ENCODE peak calls at places on chromosomes 11 and 22, in seven cellular contexts. X, O, E, U, W, G and C are unnamed samples.

GRCh38 chr11:65021509-65021908 is 5.7 kb upstream of the SNX15 start:
- DNase-seq in X (no peak), O (no peak), E (no peak), U (no peak), W (no peak), G (no peak), C (no peak)

GRCh38 chr11:31022080-31022479 is 347.5 kb downstream of the DCDC1 start:
- DNase-seq in X (no peak), O (no peak), E (no peak), U (no peak), W (no peak), G (no peak), C (no peak)

GRCh38 chr11:57085604-57086003 is 96.1 kb upstream of the LRRC55 start:
- DNase-seq in X (no peak), O (no peak), E (no peak), U (no peak), W (no peak), G (no peak), C (no peak)

GRCh38 chr11:115548878-115549528 is 44.8 kb upstream of the CADM1 start:
- DNase-seq in X (no peak), O (no peak), E (no peak), U (no peak), W (no peak), G (peak), C (no peak)

GRCh38 chr11:84819128-84819527 is 808.0 kb downstream of the DLG2 start:
- DNase-seq in X (no peak), O (no peak), E (no peak), U (no peak), W (no peak), G (no peak), C (no peak)

GRCh38 chr11:64449381-64450167 is 90.6 kb downstream of the RPS6KA4 start:
- DNase-seq in X (peak), O (peak), E (peak), U (peak), W (peak), G (peak), C (no peak)

GRCh38 chr22:20721409-20722218 is 52.3 kb upstream of the SERPIND1 start:
- DNase-seq in X (no peak), O (no peak), E (peak), U (no peak), W (no peak), G (no peak), C (no peak)

GRCh38 chr22:24583221-24583971 is 9.5 kb downstream of the LRRC75B start:
- DNase-seq in X (peak), O (no peak), E (no peak), U (no peak), W (peak), G (no peak), C (no peak)

GRCh38 chr11:85805387-85805786 is 5.6 kb downstream of the SYTL2 start:
- DNase-seq in X (no peak), O (no peak), E (no peak), U (no peak), W (no peak), G (no peak), C (no peak)

GRCh38 chr11:103897156-103897555 is 139.3 kb upstream of the DDI1 start:
- DNase-seq in X (no peak), O (no peak), E (no peak), U (no peak), W (no peak), G (no peak), C (no peak)

GRCh38 chr11:12525466-12526055 is 148.2 kb downstream of the PARVA start:
- DNase-seq in X (no peak), O (no peak), E (no peak), U (no peak), W (no peak), G (no peak), C (no peak)

GRCh38 chr11:85886089-85887056 is 31.2 kb downstream of the CCDC83 start:
- DNase-seq in X (no peak), O (no peak), E (no peak), U (no peak), W (no peak), G (no peak), C (no peak)

GRCh38 chr11:82733444-82734119 is at the start of gene FAM181B:
- DNase-seq in X (peak), O (peak), E (peak), U (no peak), W (peak), G (peak), C (no peak)

GRCh38 chr11:69912161-69912910 is 93.1 kb upstream of the FGF3 start:
- DNase-seq in X (no peak), O (peak), E (no peak), U (peak), W (no peak), G (peak), C (no peak)

GRCh38 chr11:77154381-77155081 is 26.5 kb downstream of the MYO7A start:
- DNase-seq in X (peak), O (no peak), E (no peak), U (no peak), W (peak), G (no peak), C (no peak)

GRCh38 chr22:37175414-37176144 is 12.5 kb downstream of the C1QTNF6 start:
- DNase-seq in X (no peak), O (no peak), E (no peak), U (peak), W (no peak), G (peak), C (no peak)

GRCh38 chr11:134725939-134726639 is 314.0 kb upstream of the B3GAT1 start:
- DNase-seq in X (peak), O (peak), E (no peak), U (peak), W (no peak), G (peak), C (no peak)

GRCh38 chr11:63945482-63946163 is 6.8 kb downstream of the NAA40 start:
- DNase-seq in X (peak), O (peak), E (peak), U (peak), W (peak), G (peak), C (no peak)

GRCh38 chr11:2088746-2089535 is 50.2 kb downstream of the IGF2 start:
- DNase-seq in X (peak), O (no peak), E (no peak), U (peak), W (no peak), G (no peak), C (no peak)

GRCh38 chr11:123556633-123557032 is 97.8 kb downstream of the SCN3B start:
- DNase-seq in X (no peak), O (no peak), E (no peak), U (no peak), W (no peak), G (no peak), C (no peak)

GRCh38 chr11:29962243-29962642 is 54.6 kb downstream of the KCNA4 start:
- DNase-seq in X (no peak), O (peak), E (no peak), U (no peak), W (no peak), G (peak), C (no peak)
- TF ChIP-seq CTCF in X (peak), O (peak), E (no peak), U (peak), W (no peak), G (peak), C (no peak)

DNA sequence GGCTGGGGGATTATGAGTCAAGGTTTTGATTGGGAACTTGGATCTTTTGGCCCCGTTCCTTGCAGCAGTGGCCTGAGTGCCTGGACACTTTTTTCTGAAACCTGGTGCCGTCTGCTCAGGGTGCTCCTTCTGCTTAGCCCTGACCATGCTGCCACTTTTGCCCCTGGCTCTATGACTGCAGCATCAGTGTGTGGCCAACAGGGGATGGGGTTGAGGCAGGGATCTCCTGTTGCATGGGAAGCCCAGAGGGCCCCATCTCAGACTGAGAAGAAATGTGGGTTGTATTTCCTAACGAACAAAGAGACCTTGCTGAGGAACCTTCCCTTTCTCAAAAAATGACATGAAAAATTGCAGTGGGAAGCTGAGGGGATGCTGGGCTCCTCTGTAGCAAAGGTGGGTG is 18.7 kb downstream of the POU2F3 start:
- DNase-seq in X (no peak), O (no peak), E (no peak), U (no peak), W (no peak), G (no peak), C (no peak)
- TF ChIP-seq CTCF in X (no peak), O (no peak), E (no peak), U (no peak), W (no peak), G (no peak), C (no peak)

GRCh38 chr11:133214646-133215045 is 317.7 kb downstream of the OPCML start:
- DNase-seq in X (no peak), O (no peak), E (no peak), U (no peak), W (no peak), G (no peak), C (no peak)

GRCh38 chr11:133215529-133216230 is 316.6 kb downstream of the OPCML start:
- DNase-seq in X (no peak), O (peak), E (no peak), U (no peak), W (no peak), G (no peak), C (no peak)

DNA sequence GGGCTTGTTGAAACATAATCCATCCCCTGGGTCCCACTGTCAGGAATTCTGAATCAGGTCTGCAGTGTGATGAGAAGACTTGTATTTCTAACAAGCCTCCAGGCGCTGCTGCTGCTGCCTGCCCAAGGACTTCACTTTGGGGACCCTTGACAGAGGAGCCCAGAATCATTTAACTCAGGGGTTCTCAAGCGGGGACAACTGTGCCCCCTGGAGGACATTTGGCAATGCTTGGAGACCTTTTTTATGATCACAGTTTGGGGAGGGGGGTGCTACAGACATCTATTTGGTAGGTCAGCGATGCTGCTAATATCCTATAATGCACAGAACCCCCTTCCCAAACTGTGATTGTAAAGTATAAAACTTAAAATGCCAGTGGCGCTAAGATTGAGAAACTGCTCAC is 312.8 kb downstream of the OPCML start:
- DNase-seq in X (no peak), O (no peak), E (no peak), U (no peak), W (no peak), G (peak), C (no peak)
- TF ChIP-seq CTCF in X (no peak), O (peak), E (no peak), U (no peak), W (peak), G (no peak), C (no peak)

GRCh38 chr11:62149986-62150886 is 26.4 kb downstream of the INCENP start:
- DNase-seq in X (peak), O (no peak), E (no peak), U (no peak), W (no peak), G (no peak), C (no peak)

GRCh38 chr11:62146476-62147200 is 22.8 kb downstream of the INCENP start:
- DNase-seq in X (peak), O (no peak), E (no peak), U (peak), W (no peak), G (peak), C (no peak)

GRCh38 chr11:62148271-62148980 is 24.6 kb downstream of the INCENP start:
- DNase-seq in X (peak), O (no peak), E (no peak), U (peak), W (no peak), G (peak), C (no peak)

GRCh38 chr11:62145261-62145871 is 21.6 kb downstream of the INCENP start:
- DNase-seq in X (peak), O (no peak), E (no peak), U (peak), W (no peak), G (peak), C (no peak)

DNA sequence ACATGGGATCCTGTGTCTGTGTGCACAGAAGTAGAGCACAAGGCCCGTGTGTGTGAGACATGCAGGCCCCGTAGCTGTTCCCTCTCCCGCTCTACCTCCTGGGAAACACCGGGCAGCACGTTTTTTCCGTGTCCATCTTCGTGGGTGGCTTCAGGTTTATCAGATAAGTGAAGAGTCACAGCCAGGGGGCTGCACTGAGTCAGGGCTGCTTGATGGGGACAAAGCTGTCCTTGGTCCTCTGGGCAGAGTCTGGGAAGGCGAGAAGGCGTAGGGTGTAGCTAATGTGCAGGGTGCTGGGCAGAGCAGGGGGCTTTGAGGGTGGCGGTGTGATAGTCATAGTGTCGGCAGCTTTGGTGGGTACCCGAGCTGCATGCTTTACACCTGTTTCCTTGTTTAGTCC is 23.7 kb downstream of the INCENP start:
- DNase-seq in X (peak), O (no peak), E (no peak), U (peak), W (no peak), G (peak), C (no peak)
- TF ChIP-seq CTCF in X (no peak), O (no peak), E (no peak), U (no peak), W (no peak), G (no peak), C (no peak)

DNA sequence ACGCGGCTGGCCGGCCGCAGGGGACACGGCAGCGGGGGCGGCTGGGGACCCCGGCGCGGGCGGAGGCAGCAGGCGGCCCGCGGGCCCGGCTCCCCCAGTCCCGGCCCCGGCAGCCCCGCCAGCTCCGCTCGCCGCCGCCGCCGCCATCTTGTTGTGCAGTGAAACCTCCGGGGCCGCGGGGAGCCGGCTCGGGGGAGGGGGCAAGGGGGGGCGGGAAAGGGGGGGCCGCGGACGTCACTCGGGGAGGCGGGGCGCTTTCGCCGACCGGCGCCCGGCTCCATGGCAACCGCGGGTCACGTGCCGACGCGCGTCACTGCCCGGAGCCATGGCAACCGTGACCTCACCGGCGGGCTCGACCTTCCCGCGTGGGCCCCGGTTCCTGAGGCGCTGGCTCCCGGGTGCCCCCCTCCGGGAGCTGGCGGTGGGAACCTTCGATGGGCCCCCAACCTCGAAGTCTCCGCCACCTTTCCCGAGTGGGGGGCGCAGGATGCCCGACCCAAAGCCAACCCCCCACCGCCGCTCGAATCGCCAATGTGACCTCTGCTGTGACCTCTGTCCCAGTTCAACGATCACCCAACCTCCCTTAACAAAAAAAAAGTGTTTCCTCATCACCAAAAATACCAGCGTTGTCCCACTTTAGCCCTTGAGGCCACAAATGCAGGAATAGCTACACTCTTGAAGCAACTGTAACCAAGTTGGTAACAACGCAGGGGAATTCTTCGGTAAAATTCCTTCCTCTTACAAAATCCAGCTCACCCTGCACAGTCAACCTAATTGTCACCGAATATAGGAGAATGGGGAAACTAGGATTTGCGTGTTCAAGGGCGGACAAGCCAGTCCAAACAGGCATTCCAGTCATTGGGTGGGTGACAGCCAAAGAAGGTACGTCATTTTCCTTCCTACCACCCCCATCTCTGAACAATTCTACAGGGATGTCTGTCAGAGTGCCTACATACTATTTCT is at the start of gene SIK3:
- DNase-seq in X (peak), O (peak), E (peak), U (peak), W (peak), G (peak), C (no peak)
- TF ChIP-seq CTCF in X (no peak), O (no peak), E (peak), U (no peak), W (peak), G (no peak), C (no peak)

GRCh38 chr22:41401781-41402648 is 20.3 kb downstream of the TEF start:
- DNase-seq in X (peak), O (no peak), E (no peak), U (peak), W (peak), G (no peak), C (no peak)
- TF ChIP-seq CTCF in X (no peak), O (no peak), E (no peak), U (no peak), W (no peak), G (no peak), C (no peak)